ENCODE peak calls at places on chromosomes 11 and 22, in four cellular contexts. T is astrocyte of the spinal cord, V is A549, R is GM06990. J is an unnamed sample.

GRCh38 chr22:49942565-49943404 is 17.8 kb upstream of the PIM3 start:
- DNase-seq in T (no peak), R (no peak), V (peak; percentile 51), J (no peak)

GRCh38 chr22:46367707-46368191 is 32.2 kb downstream of the TRMU start:
- DNase-seq in T (peak; percentile 13), R (peak; percentile 64), V (peak; percentile 64), J (peak; percentile 63)

GRCh38 chr11:16780698-16781550 is 42.5 kb downstream of the C11orf58 start:
- DNase-seq in V (no peak), T (no peak), R (no peak), J (no peak)

GRCh38 chr11:26028294-26028954 is 303.5 kb upstream of the ANO3 start:
- DNase-seq in T (peak; percentile 22), R (no peak), V (peak; percentile 12), J (no peak)

GRCh38 chr11:110336054-110336453 is 39.6 kb upstream of the RDX start:
- DNase-seq in V (no peak), R (no peak), T (no peak), J (no peak)

GRCh38 chr22:36867695-36868094 is 6.9 kb downstream of the NCF4 start:
- DNase-seq in R (no peak), V (no peak), T (no peak), J (no peak)

GRCh38 chr11:2578934-2579280 is 120.9 kb downstream of the KCNQ1OT1 start:
- DNase-seq in V (no peak), R (no peak), T (no peak), J (no peak)

GRCh38 chr11:110679323-110679980 is 32.8 kb downstream of the ARHGAP20 start:
- DNase-seq in T (peak; percentile 22), V (no peak), R (no peak), J (no peak)

GRCh38 chr11:132886335-132886734 is 646.0 kb downstream of the OPCML start:
- DNase-seq in T (peak; percentile 65), R (no peak), V (no peak), J (no peak)

GRCh38 chr11:76791861-76792260 is 8.7 kb downstream of the TSKU start:
- DNase-seq in T (peak; percentile 78), R (no peak), V (peak; percentile 79), J (no peak)

GRCh38 chr11:47216141-47216798 is 1.5 kb downstream of the DDB2 start:
- DNase-seq in V (peak; percentile 62), R (peak; percentile 61), T (peak; percentile 88), J (no peak)
- TF ChIP-seq CTCF in V (peak; percentile 18), R (peak; percentile 27), T (no peak), J (no peak)

GRCh38 chr11:72443016-72443415 is 8.7 kb upstream of the CLPB start:
- DNase-seq in V (no peak), T (no peak), R (no peak), J (no peak)
- TF ChIP-seq CTCF in V (no peak), T (no peak), R (no peak), J (no peak)

GRCh38 chr11:120431633-120432032 is 79.9 kb upstream of the GRIK4 start:
- DNase-seq in T (no peak), V (peak; percentile 73), R (no peak), J (no peak)
- TF ChIP-seq CTCF in T (peak; percentile 29), V (peak; percentile 23), R (peak; percentile 11), J (peak; percentile 28)

GRCh38 chr11:6474423-6474792 is 667 bp upstream of the TRIM3 start:
- DNase-seq in T (no peak), V (no peak), R (no peak), J (no peak)

GRCh38 chr11:6475936-6476335 is 2.2 kb upstream of the TRIM3 start:
- DNase-seq in R (no peak), T (no peak), V (no peak), J (no peak)

GRCh38 chr11:6472934-6473333 is 807 bp downstream of the TRIM3 start:
- DNase-seq in V (no peak), R (no peak), T (no peak), J (no peak)

GRCh38 chr11:6474806-6475500 is 1.2 kb upstream of the TRIM3 start:
- DNase-seq in V (no peak), R (no peak), T (no peak), J (no peak)

DNA sequence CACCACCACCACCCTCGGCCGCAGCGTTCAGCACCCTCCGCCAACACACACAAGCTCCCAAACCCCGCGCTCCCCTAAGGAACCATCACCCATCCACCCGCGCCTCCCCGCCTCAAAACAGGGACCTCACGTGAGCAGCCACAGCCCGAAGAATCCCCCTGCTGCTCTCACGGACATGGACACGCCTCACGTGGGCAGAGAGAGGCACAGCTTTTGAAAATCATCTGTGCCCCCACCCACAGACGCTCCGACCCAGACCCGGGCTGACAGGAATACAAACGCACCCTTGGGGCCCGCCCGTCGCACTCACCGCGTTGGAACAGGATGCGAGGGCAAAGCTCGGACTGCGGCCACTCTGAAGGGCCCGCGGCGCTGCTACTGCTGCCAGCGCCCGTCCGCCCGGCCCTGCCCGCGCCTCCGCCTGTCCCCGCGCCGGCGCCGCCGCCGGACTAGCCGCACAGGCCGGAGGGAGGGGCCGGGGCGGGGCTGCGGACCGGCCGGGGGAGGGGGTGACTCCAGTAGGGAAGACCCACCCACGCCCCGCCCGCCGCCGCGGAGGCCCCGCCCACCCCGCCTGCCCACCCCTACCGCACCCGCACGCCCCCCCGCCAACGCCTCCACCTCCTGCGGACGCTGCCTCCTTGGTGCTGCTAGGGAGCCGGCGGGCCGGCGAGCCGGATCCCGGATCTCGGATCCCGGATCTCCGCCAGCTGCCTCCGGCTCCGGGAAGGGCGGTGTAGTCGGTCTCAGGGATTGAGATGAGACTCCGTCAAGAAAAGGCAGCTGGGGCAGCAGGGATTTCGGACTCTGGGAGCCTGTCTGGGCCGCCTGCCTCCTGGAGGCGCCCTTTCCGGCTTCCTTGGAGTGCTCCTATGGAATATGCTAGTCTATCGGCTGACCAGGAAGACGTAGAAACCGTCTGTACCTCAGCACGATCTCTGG is at the start of gene TRIM3:
- DNase-seq in V (peak; percentile 82), R (peak; percentile 78), T (peak; percentile 91), J (peak; percentile 78)
- TF ChIP-seq CTCF in V (peak; percentile 45), R (no peak), T (peak; percentile 53), J (no peak)

GRCh38 chr11:65032216-65032615 is 5.0 kb downstream of the SNX15 start:
- DNase-seq in R (no peak), V (no peak), T (no peak), J (no peak)

GRCh38 chr11:65021509-65021908 is 5.7 kb upstream of the SNX15 start:
- DNase-seq in V (no peak), R (no peak), T (no peak), J (no peak)

GRCh38 chr11:65026810-65027209 is 429 bp upstream of the SNX15 start:
- DNase-seq in T (no peak), V (no peak), R (no peak), J (no peak)

DNA sequence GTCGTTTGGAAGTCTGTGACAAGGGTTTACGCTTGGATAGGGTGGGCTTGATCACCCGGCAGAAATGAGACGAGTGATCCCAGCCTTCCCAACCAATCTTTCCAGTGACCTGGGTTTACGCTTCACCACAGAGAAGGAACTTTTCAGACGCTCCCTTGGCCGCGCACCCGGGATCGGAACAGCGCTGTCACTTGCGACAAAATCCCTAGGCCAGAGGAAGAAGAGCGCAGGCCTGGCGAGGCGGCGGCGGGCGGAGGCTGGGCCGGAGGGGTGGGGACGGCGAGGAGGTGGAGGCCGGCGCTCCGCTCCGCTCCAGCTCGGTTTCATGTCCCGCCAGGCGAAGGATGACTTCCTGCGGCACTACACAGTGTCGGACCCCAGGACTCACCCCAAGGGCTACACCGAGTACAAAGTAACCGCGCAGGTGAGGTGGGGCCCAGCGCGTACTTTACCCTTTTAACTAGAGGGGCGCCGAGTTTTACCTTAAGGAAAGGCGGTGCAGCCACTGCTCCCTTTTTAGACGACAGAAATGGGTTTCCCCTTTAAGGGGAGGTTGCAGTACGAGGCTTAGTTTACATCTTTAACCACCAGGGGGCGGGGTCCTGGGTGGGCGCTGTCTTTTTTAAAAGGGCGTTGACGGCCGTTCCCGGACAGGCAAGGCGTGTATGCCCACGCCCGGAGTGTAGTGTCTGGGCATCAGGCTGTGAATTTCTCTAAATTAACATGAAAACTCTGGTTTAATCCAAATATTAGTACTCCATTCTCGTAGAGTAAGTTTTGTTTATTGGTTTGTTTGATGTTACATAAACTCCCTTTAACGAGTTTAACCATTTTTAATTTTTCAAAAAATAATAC is at the start of gene SNX15:
- DNase-seq in T (peak; percentile 99), V (peak; percentile 97), R (peak; percentile 95), J (peak; percentile 88)
- TF ChIP-seq CTCF in T (peak; percentile 53), V (peak; percentile 52), R (peak; percentile 36), J (peak; percentile 92)

GRCh38 chr11:64804346-64805210 is 1.6 kb upstream of the MAP4K2 start:
- DNase-seq in R (no peak), V (peak; percentile 49), T (no peak), J (no peak)
- TF ChIP-seq CTCF in R (no peak), V (no peak), T (no peak), J (no peak)

GRCh38 chr22:17772963-17773605 is 1.2 kb downstream of the BID start:
- DNase-seq in T (peak; percentile 25), V (no peak), R (no peak), J (no peak)
- TF ChIP-seq CTCF in T (no peak), V (no peak), R (no peak), J (no peak)